ENCODE peak calls at places on chromosomes 5 and 9, in four cellular contexts. P, W, R and J are unnamed samples.

GRCh38 chr5:57338068-57338848 is 144.4 kb downstream of the ACTBL2 start:
- DNase-seq in P (no peak), W (peak; percentile 32), R (peak; percentile 71), J (no peak)

GRCh38 chr5:65790371-65791163 is 68.6 kb downstream of the NLN start:
- DNase-seq in P (no peak), W (no peak), R (no peak), J (no peak)

GRCh38 chr5:151081426-151082273 is 816 bp upstream of the TNIP1 start:
- DNase-seq in P (no peak), W (no peak), R (peak; percentile 65), J (no peak)

GRCh38 chr5:112412370-112412769 is 6.7 kb downstream of the EPB41L4A start:
- DNase-seq in P (no peak), W (no peak), R (no peak), J (no peak)

GRCh38 chr9:121059998-121060636 is 10.0 kb upstream of the C5 start:
- DNase-seq in P (no peak), W (peak; percentile 24), R (peak; percentile 56), J (no peak)

GRCh38 chr9:79477955-79478751 is 93.6 kb upstream of the TLE4 start:
- DNase-seq in P (no peak), W (no peak), R (peak; percentile 5), J (no peak)

GRCh38 chr9:89519393-89519805 is 21.5 kb upstream of the SEMA4D start:
- DNase-seq in P (no peak), W (no peak), R (peak; percentile 26), J (no peak)

GRCh38 chr9:37635808-37636207 is 14.9 kb upstream of the FRMPD1 start:
- DNase-seq in P (no peak), W (no peak), R (no peak), J (no peak)

GRCh38 chr5:159785639-159786038 is 130.6 kb upstream of the ADRA1B start:
- DNase-seq in P (no peak), W (no peak), R (no peak), J (no peak)

GRCh38 chr5:135207866-135208265 is 173.8 kb upstream of the PITX1 start:
- DNase-seq in P (no peak), W (no peak), R (no peak), J (no peak)

GRCh38 chr9:110814159-110814558 is 145.6 kb downstream of the MUSK start:
- DNase-seq in P (no peak), W (no peak), R (no peak), J (no peak)

GRCh38 chr5:157575096-157575872 is at the start of gene ADAM19:
- DNase-seq in P (peak; percentile 47), W (peak; percentile 67), R (no peak), J (no peak)

DNA sequence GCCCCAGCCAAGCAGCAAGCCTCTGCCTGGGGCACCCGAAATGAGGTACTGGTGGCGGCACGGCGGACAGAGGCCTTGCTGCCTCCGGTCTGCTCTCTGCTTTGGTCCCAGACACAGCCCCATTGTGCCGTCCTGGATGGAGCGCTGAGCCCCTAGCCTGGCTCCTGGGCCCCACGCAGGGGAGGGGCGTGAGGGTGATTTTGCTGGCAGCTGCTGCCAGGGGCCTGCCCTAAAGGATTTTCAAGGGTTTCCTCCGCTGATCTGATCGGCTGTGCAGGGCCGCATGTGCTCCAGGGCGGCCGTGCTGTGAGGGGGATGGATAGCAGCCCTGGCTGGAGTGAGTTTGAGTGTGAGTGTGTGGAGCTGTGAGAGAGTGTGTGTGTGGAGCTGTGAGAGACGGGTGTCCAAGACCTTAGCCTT is 1.3 kb downstream of the GPSM1 start:
- DNase-seq in P (no peak), W (no peak), R (no peak), J (no peak)
- TF ChIP-seq HDAC6 in P (no peak), W (no peak), R (no peak), J (no peak)

DNA sequence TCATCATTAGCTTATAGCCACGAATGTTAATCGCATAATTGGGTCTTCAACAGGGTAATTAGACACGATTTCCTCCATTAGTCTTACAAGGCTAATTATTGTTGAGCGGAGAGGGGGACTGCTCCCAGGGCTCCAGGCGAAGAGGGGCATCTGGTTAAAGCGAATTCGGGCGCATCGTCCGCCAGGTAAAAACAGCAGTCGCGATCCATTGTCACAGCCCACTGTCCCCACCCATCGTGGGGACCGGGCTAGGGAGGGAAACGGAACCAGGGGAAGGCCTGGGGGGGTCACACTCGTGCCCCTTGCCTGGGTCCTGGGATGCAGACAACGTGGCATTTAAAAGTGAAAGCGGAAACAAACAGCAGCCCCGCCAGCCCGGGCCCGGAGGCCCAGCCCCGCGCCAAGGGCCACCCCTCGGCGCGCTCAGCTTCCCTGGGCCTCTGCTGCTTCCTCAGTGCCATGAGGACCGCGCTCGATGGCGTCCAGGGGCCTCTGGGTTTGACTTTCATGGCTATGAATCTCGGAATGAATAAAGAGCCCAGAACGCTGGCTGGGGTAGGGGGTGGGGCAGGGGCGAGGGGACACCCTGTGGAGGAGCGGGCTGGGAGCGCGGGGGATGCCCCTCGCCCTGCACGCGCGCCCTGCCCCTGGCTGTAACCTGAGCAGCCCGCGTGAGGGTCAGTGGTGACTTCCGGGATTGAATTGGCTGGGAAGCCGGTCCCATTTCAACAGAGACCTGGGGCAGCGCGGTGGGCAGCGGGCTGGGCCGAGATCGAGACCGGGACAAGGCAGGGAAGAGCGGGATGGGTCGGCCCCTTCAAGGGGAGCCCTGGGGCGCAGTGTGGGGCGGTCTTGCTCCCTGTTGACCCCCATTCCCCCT is 99.9 kb downstream of the GTF3C4 start:
- DNase-seq in P (peak; percentile 17), W (no peak), R (peak; percentile 14), J (peak; percentile 12)
- TF ChIP-seq KDM1A in P (no peak), W (no peak), R (no peak), J (no peak)

DNA sequence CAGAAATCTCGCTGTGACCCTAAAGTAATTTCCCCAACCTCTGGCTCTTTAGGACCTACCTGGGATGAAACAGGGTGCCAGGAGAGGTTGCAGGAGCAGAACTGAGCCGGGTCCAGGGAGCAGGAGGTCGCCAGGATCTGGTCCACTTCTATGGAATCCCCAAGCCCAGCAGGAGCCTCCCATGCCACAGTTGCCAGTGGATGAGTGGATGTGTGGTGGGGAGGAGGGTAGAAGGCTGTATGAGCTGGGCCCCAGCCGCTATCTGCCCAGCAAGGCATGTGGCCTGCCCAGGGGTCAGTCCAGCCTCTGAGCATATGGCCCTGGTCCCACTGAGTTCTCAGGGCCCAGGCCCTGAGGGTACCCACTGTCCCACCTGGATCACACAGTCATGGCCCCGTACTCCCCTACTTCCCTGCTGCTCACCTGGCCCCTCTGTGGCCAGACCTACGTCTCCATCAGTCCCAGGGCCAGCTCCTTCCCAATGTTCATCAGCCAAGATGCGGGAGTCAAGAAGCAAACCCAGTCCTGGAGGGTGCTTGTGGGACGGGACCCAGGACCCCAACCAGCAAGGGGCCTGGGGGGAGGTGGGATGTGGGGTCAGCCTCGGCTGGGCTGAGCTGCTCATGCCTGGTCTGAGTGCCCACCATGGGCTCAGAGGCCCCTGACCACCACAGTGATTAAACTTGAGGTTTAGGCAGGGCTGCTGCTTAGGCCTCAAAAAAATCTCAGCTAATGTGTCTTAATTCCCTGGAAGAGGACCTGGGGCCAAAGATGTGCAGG is 152.7 kb downstream of the COL23A1 start:
- DNase-seq in P (no peak), W (no peak), R (no peak), J (no peak)
- TF ChIP-seq HDAC6 in P (no peak), W (no peak), R (no peak), J (no peak)

GRCh38 chr9:129262261-129262660 is 84.2 kb upstream of the IER5L start:
- DNase-seq in P (no peak), W (no peak), R (no peak), J (no peak)
- TF ChIP-seq KDM1A in P (no peak), W (no peak), R (no peak), J (no peak)

DNA sequence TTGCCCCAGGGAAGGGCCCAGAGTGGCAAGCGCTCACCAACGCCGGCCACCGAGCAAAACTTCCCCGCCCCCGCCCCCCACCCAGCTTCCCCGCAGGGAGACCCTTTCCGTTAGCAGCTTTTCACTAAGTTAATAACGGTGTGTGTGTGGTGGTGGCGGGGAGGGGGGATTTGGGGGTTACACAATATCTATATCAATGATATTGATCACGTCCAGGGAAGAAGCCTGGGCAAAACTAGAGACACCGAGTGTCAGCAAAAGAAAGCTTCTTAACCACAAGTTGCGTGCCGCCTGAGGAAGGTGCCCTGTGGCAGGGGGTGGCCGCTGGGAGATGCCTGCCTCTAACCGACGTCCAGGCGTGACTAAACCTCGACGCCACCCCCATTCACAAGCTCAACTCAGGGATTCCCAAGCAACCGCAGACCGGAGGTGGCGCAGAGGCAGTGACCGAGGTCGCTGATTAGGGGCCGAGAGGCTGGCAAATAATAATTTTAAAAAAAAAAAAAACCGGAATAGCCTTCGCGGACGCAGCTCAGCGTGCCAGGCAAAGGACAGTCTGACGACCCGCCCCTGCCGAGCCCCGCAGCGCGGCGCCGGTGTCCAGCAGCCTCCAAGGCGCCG is 222.5 kb downstream of the MEF2C start:
- DNase-seq in P (no peak), W (no peak), R (no peak), J (no peak)
- TF ChIP-seq HDAC6 in P (no peak), W (no peak), R (no peak), J (no peak)

GRCh38 chr9:76567086-76567485 is 108.1 kb downstream of the GCNT1 start:
- DNase-seq in P (no peak), W (no peak), R (no peak), J (no peak)
- TF ChIP-seq KDM1A in P (no peak), W (no peak), R (no peak), J (no peak)

DNA sequence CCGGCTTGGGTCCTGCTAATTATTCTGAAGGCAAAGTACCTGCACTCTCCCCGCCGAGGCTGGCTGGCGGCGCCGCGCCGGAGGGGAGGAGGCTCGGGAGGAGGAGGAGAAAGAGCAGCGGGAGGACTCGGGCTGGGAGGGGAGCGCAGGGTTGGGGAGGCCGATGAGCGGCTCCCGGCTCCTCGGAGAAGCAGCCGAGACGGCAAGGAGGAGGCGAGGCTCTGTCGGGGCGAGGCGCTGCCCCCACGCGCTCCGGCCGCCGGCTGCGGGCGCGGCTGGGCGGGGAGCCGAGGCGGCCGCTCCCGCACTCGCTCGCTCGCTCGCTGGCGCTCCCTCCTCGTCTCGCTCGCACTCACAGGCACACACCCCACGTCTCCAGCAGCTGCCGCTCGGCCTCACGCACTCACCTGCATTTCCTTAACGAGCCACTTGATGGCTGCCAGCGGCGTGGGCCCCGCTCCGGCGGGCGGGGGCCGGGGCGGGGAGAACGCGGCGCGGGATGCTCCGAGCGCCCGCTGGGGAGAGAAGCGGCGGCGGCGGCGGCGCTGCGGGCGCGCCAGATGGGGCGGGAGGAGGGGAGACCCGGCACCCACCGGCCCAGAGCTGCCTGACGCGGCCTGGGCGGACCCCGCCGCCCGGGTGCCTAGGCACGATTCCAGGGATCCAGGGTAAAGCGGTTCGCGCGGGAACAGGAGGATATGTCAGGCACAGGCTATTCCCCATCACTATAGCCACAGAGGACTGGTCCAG is at the start of gene PTPRD:
- DNase-seq in P (peak; percentile 43), W (peak; percentile 4), R (peak; percentile 32), J (no peak)
- TF ChIP-seq HDAC6 in P (no peak), W (no peak), R (no peak), J (no peak)

DNA sequence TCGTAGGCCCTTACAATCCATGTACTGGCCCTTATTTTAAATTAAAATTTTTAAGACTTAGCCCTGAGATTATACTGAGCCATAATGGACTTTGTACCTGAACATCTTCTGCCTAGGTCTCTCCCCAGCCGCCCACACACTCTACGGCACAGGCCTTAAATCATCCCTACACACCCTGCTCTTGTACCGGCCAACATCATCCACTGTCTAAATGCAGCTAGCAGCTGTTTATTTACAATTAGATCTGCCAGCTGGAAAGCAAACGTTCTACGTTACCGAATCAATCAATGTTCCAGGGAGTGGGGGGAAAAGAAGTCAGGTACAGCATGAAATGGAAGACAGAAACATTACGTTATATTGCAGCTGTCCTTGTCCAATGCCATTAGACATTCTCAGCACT is 88.5 kb upstream of the GRAMD2B start:
- DNase-seq in P (no peak), W (no peak), R (no peak), J (no peak)
- TF ChIP-seq KDM1A in P (no peak), W (no peak), R (no peak), J (no peak)